ENCODE peak calls at places on chromosomes 2 and 18, in four cellular contexts. V, P, D and X are unnamed samples.

GRCh38 chr2:195316485-195316884 is 340.5 kb upstream of the SLC39A10 start:
- DNase-seq in V (no peak), P (no peak), D (no peak), X (no peak)

GRCh38 chr18:50560681-50561629 is 1.1 kb downstream of the MAPK4 start:
- DNase-seq in V (no peak), P (no peak), D (no peak), X (no peak)

GRCh38 chr2:74735544-74735943 is 81.5 kb downstream of the SEMA4F start:
- DNase-seq in V (no peak), P (no peak), D (no peak), X (no peak)

GRCh38 chr2:99970292-99970868 is 172.0 kb downstream of the AFF3 start:
- DNase-seq in V (no peak), P (no peak), D (no peak), X (peak; percentile 5)

GRCh38 chr18:74217476-74218143 is 69.3 kb downstream of the TIMM21 start:
- DNase-seq in V (no peak), P (no peak), D (no peak), X (no peak)

GRCh38 chr18:55141318-55141717 is 182.1 kb upstream of the CCDC68 start:
- DNase-seq in V (no peak), P (no peak), D (no peak), X (peak; percentile 58)

GRCh38 chr18:8389391-8390340 is 219.6 kb upstream of the RAB12 start:
- DNase-seq in V (peak; percentile 10), P (peak; percentile 60), D (peak; percentile 25), X (peak; percentile 77)

GRCh38 chr2:206457188-206457634 is 13.9 kb downstream of the ADAM23 start:
- DNase-seq in V (no peak), P (no peak), D (no peak), X (no peak)

GRCh38 chr18:57801379-57802165 is 1.5 kb downstream of the ATP8B1 start:
- DNase-seq in V (no peak), P (no peak), D (no peak), X (no peak)

GRCh38 chr2:28821295-28821958 is 10.8 kb downstream of the SPDYA start:
- DNase-seq in V (no peak), P (peak; percentile 46), D (peak; percentile 57), X (peak; percentile 53)

GRCh38 chr18:25289040-25289631 is 62.8 kb downstream of the ZNF521 start:
- DNase-seq in V (peak; percentile 95), P (peak; percentile 92), D (no peak), X (peak; percentile 91)

GRCh38 chr2:38997784-38998183 is 108.1 kb downstream of the ARHGEF33 start:
- DNase-seq in V (peak; percentile 81), P (peak; percentile 89), D (no peak), X (peak; percentile 89)

GRCh38 chr2:55133467-55134315 is 83.4 kb upstream of the RTN4 start:
- DNase-seq in V (peak; percentile 91), P (no peak), D (peak; percentile 25), X (peak; percentile 81)

GRCh38 chr2:111116016-111116746 is 4.5 kb upstream of the BCL2L11 start:
- DNase-seq in V (no peak), P (no peak), D (no peak), X (no peak)

GRCh38 chr2:71358931-71359671 is 27.5 kb downstream of the ZNF638 start:
- DNase-seq in V (no peak), P (peak; percentile 22), D (no peak), X (peak; percentile 36)

GRCh38 chr18:48125724-48126123 is 195.3 kb upstream of the SMAD2 start:
- DNase-seq in V (no peak), P (no peak), D (no peak), X (no peak)